ENCODE peak calls at places on chromosomes 11 and 22, in four cellular contexts. X is IMR-90, V is T-helper 2 cell, F is C1 segment of cervical spinal cord. T is an unnamed sample.

GRCh38 chr11:73570415-73571114 is 27.3 kb downstream of the FAM168A start:
- DNase-seq in X (peak; percentile 72), F (no peak), V (no peak), T (no peak)

GRCh38 chr11:85483861-85484260 is 143.3 kb downstream of the DLG2 start:
- DNase-seq in V (no peak), F (no peak), X (peak; percentile 27), T (no peak)

GRCh38 chr11:63870351-63871197 is 31.7 kb downstream of the MARK2 start:
- DNase-seq in X (peak; percentile 28), F (no peak), V (no peak), T (no peak)

GRCh38 chr11:120401506-120401905 is 65.3 kb downstream of the ARHGEF12 start:
- DNase-seq in X (no peak), V (no peak), F (no peak), T (no peak)

GRCh38 chr22:25002241-25002985 is 49.9 kb downstream of the KIAA1671 start:
- DNase-seq in V (no peak), X (no peak), F (no peak), T (no peak)

GRCh38 chr11:120091121-120091520 is 46.8 kb downstream of the TRIM29 start:
- DNase-seq in X (no peak), V (no peak), F (no peak), T (no peak)

GRCh38 chr11:33375688-33376311 is 118.6 kb downstream of the HIPK3 start:
- DNase-seq in X (peak; percentile 28), V (no peak), F (no peak), T (no peak)

GRCh38 chr11:13238879-13239514 is 38.6 kb upstream of the BMAL1 start:
- DNase-seq in F (peak; percentile 10), V (peak; percentile 33), X (peak; percentile 41), T (no peak)

GRCh38 chr11:132943737-132944556 is 588.4 kb downstream of the OPCML start:
- DNase-seq in V (no peak), X (no peak), F (peak; percentile 32), T (no peak)

GRCh38 chr22:49076300-49077035 is 751.2 kb downstream of the BRD1 start:
- DNase-seq in F (no peak), X (no peak), V (no peak), T (no peak)

GRCh38 chr22:40728731-40729189 is 49.5 kb downstream of the MCHR1 start:
- DNase-seq in F (no peak), V (peak; percentile 61), X (no peak), T (no peak)

GRCh38 chr11:71490731-71491390 is 36.2 kb upstream of the KRTAP5-7 start:
- DNase-seq in F (no peak), X (no peak), V (no peak), T (no peak)

T was measured in breast epithelium.